ENCODE peak calls at places on chromosome 1, in seven cellular contexts. X is H7; N is hepatic stellate cell; W is myocyte; T is PC-9; M is CD4-positive, CD25-positive, alpha-beta regulatory T cell; O is fibroblast of mammary gland. C is an unnamed sample.

GRCh38 chr1:66985835-66986234 is 61.0 kb downstream of the MIER1 start:
- DNase-seq in X (no peak), N (no peak), W (no peak), T (no peak), M (no peak), O (no peak), C (no peak)

GRCh38 chr1:197321821-197322220 is 53.8 kb downstream of the CRB1 start:
- DNase-seq in X (no peak), N (no peak), W (no peak), T (no peak), M (no peak), O (no peak), C (no peak)

GRCh38 chr1:48947761-48948537 is 171.3 kb upstream of the BEND5 start:
- DNase-seq in X (no peak), N (no peak), W (peak; percentile 19), T (no peak), M (no peak), O (no peak), C (no peak)

GRCh38 chr1:51607676-51608075 is 9.2 kb upstream of the OSBPL9 start:
- DNase-seq in X (no peak), N (no peak), W (no peak), T (peak; percentile 27), M (no peak), O (peak; percentile 17), C (no peak)

GRCh38 chr1:173827611-173828010 is 2.9 kb upstream of the CENPL start:
- DNase-seq in X (no peak), N (no peak), W (no peak), T (no peak), M (no peak), O (peak; percentile 2), C (no peak)

GRCh38 chr1:184062640-184063280 is 11.2 kb downstream of the TSEN15 start:
- DNase-seq in X (no peak), N (no peak), W (no peak), T (no peak), M (no peak), O (no peak), C (no peak)

GRCh38 chr1:154087574-154087973 is 67.3 kb downstream of the NUP210L start:
- DNase-seq in X (no peak), N (no peak), W (no peak), T (no peak), M (no peak), O (no peak), C (no peak)

GRCh38 chr1:46983825-46984586 is 39.5 kb upstream of the CYP4X1 start:
- DNase-seq in X (no peak), N (no peak), W (no peak), T (no peak), M (no peak), O (no peak), C (no peak)

GRCh38 chr1:36889846-36890245 is 144.5 kb downstream of the GRIK3 start:
- DNase-seq in X (no peak), N (no peak), W (no peak), T (no peak), M (no peak), O (no peak), C (no peak)

GRCh38 chr1:206566976-206567375 is 45.3 kb downstream of the EIF2D start:
- DNase-seq in X (no peak), N (no peak), W (no peak), T (no peak), M (no peak), O (no peak), C (peak; percentile 63)

GRCh38 chr1:6223617-6224016 is 12.1 kb downstream of the ICMT start:
- DNase-seq in X (no peak), N (no peak), W (no peak), T (no peak), M (no peak), O (no peak), C (no peak)

GRCh38 chr1:215606564-215607168 is 39.6 kb downstream of the KCTD3 start:
- DNase-seq in X (no peak), N (peak; percentile 9), W (no peak), T (no peak), M (no peak), O (peak; percentile 47), C (no peak)